ENCODE peak calls at places on chromosomes 3 and 15, in seven cellular contexts. Z is naive thymus-derived CD4-positive, alpha-beta T cell; W is heart left ventricle; M is colonic mucosa; O is thoracic aorta; H is hepatocyte; I is CD4-positive, alpha-beta memory T cell. S is an unnamed sample. For H3K27me3, the result is how much of the 10 kb centered on the place peaks cover.

GRCh38 chr3:14285526-14285925 is 106.9 kb downstream of the LSM3 start:
- DNase-seq in Z (no peak), W (no peak), M (no peak), O (no peak), H (no peak), I (no peak), S (no peak)

GRCh38 chr3:17032407-17033034 is 147.8 kb downstream of the PLCL2 start:
- DNase-seq in Z (no peak), W (no peak), M (peak), O (no peak), H (peak), I (no peak), S (no peak)

GRCh38 chr3:3200632-3201212 is 21.2 kb upstream of the CRBN start:
- DNase-seq in Z (no peak), W (no peak), M (peak), O (no peak), H (peak), I (no peak), S (no peak)

GRCh38 chr3:23590874-23591273 is 214.9 kb upstream of the UBE2E1 start:
- DNase-seq in Z (no peak), W (no peak), M (no peak), O (no peak), H (no peak), I (no peak), S (no peak)

GRCh38 chr15:66670698-66671580 is 31.1 kb upstream of the SMAD6 start:
- DNase-seq in Z (no peak), W (no peak), M (peak), O (no peak), H (peak), I (no peak), S (no peak)

GRCh38 chr3:112984485-112984884 is 6.3 kb upstream of the GTPBP8 start:
- DNase-seq in Z (no peak), W (no peak), M (no peak), O (no peak), H (peak), I (peak), S (no peak)

GRCh38 chr3:141828487-141829284 is 47.8 kb upstream of the ATP1B3 start:
- DNase-seq in Z (no peak), W (peak), M (peak), O (no peak), H (peak), I (no peak), S (no peak)

GRCh38 chr3:128279594-128279880 is 126.3 kb downstream of the EEFSEC start:
- DNase-seq in Z (no peak), W (no peak), M (no peak), O (no peak), H (no peak), I (no peak), S (peak)

GRCh38 chr3:153752405-153753027 is 368.7 kb upstream of the ARHGEF26 start:
- DNase-seq in Z (no peak), W (no peak), M (no peak), O (no peak), H (no peak), I (no peak), S (no peak)

GRCh38 chr3:31157893-31158620 is 263.6 kb upstream of the GADL1 start:
- DNase-seq in Z (no peak), W (no peak), M (no peak), O (no peak), H (no peak), I (no peak), S (no peak)

GRCh38 chr3:111801697-111802655 is 57.1 kb upstream of the PHLDB2 start:
- DNase-seq in Z (no peak), W (no peak), M (no peak), O (no peak), H (peak), I (no peak), S (no peak)

GRCh38 chr3:193933451-193933850 is 202.5 kb upstream of the HES1 start:
- DNase-seq in Z (no peak), W (no peak), M (no peak), O (no peak), H (no peak), I (no peak), S (no peak)

GRCh38 chr3:184565421-184566211 is 4.0 kb downstream of the EPHB3 start:
- DNase-seq in Z (no peak), W (no peak), M (peak), O (no peak), H (peak), I (no peak), S (no peak)

GRCh38 chr15:33506781-33507180 is 196.0 kb downstream of the RYR3 start:
- DNase-seq in Z (no peak), W (no peak), M (no peak), O (no peak), H (no peak), I (no peak), S (no peak)

GRCh38 chr3:182258538-182259177 is 534.6 kb upstream of the ATP11B start:
- DNase-seq in Z (no peak), W (no peak), M (no peak), O (no peak), H (peak), I (no peak), S (no peak)

GRCh38 chr3:158918008-158918407 is 116.2 kb downstream of the MFSD1 start:
- DNase-seq in Z (no peak), W (peak), M (peak), O (no peak), H (peak), I (no peak), S (no peak)

GRCh38 chr3:73422556-73422955 is 202.2 kb downstream of the PDZRN3 start:
- DNase-seq in Z (no peak), W (no peak), M (no peak), O (no peak), H (no peak), I (no peak), S (no peak)

GRCh38 chr15:68310811-68311463 is 33.4 kb downstream of the FEM1B start:
- DNase-seq in Z (no peak), W (no peak), M (peak), O (no peak), H (no peak), I (no peak), S (no peak)

GRCh38 chr3:45123030-45123429 is 23.1 kb downstream of the CDCP1 start:
- DNase-seq in Z (no peak), W (no peak), M (no peak), O (no peak), H (peak), I (no peak), S (no peak)

GRCh38 chr3:122000936-122001605 is 21.0 kb downstream of the ILDR1 start:
- DNase-seq in Z (no peak), W (no peak), M (no peak), O (no peak), H (no peak), I (no peak), S (no peak)

GRCh38 chr15:62492900-62493299 is 327.8 kb upstream of the C2CD4B start:
- DNase-seq in Z (no peak), W (peak), M (no peak), O (no peak), H (no peak), I (no peak), S (no peak)

GRCh38 chr3:27228805-27229204 is 140.4 kb downstream of the NEK10 start:
- DNase-seq in Z (no peak), W (no peak), M (no peak), O (no peak), H (no peak), I (no peak), S (no peak)

GRCh38 chr15:63836579-63836978 is 2.8 kb upstream of the HERC1 start:
- DNase-seq in Z (no peak), W (no peak), M (no peak), O (no peak), H (no peak), I (no peak), S (no peak)

GRCh38 chr3:150202696-150203095 is 205.4 kb upstream of the TSC22D2 start:
- DNase-seq in Z (no peak), W (no peak), M (no peak), O (no peak), H (no peak), I (no peak), S (no peak)

GRCh38 chr3:69791919-69792399 is 52.7 kb downstream of the MITF start:
- DNase-seq in Z (no peak), W (no peak), M (no peak), O (no peak), H (peak), I (no peak), S (no peak)

GRCh38 chr15:81820236-81820635 is 225.6 kb downstream of the MEX3B start:
- DNase-seq in Z (no peak), W (no peak), M (no peak), O (no peak), H (no peak), I (no peak), S (no peak)

GRCh38 chr3:134231131-134231530 is 19.5 kb downstream of the RYK start:
- DNase-seq in Z (no peak), W (no peak), M (no peak), O (no peak), H (no peak), I (no peak), S (no peak)

GRCh38 chr3:114565201-114565600 is 271.4 kb downstream of the TIGIT start:
- DNase-seq in Z (no peak), W (peak), M (peak), O (no peak), H (no peak), I (no peak), S (no peak)

GRCh38 chr3:70096376-70097055 is 97.0 kb downstream of the SAMMSON start:
- DNase-seq in Z (no peak), W (no peak), M (no peak), O (no peak), H (no peak), I (no peak), S (no peak)

GRCh38 chr3:148730676-148731075 is 33.0 kb downstream of the AGTR1 start:
- DNase-seq in Z (no peak), W (no peak), M (no peak), O (no peak), H (no peak), I (no peak), S (no peak)

GRCh38 chr3:174955513-174956001 is 96.4 kb downstream of the NAALADL2 start:
- DNase-seq in Z (no peak), W (no peak), M (no peak), O (no peak), H (peak), I (no peak), S (no peak)
- H3K27ac ChIP-seq in Z (no peak), W (no peak), M (no peak), O (no peak), H (no peak), I (no peak), S (no peak)

DNA sequence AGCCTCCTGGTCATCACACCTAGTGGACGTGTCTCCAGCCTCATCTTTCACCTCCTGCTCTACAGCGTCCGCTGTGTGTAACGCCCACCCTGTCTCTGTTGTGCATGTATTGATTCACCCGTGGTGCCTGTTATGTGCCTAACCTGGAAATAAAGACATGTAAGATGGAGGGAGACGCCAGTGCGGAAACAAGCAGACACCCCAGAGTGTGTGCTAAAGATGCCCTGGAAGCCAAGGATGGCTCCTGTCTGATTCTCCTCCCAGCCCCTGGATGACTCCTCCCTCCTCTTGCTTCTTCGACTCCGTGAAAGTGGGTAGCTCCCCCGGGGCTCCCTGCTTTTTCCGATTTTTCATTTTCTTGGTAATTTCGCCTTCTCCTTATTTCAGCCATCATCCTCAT is 241.8 kb downstream of the ADAMTS17 start:
- DNase-seq in Z (no peak), W (no peak), M (no peak), O (no peak), H (no peak), I (no peak), S (no peak)
- H3K27me3 ChIP-seq in Z (under half), W (under half), M (under half), O (under half), H (under half), I (under half), S (under half)

GRCh38 chr15:27690290-27690689 is 408.8 kb downstream of the OCA2 start:
- DNase-seq in Z (no peak), W (no peak), M (no peak), O (no peak), H (no peak), I (no peak), S (no peak)

GRCh38 chr15:27696530-27696929 is 402.6 kb downstream of the OCA2 start:
- DNase-seq in Z (no peak), W (no peak), M (no peak), O (no peak), H (no peak), I (no peak), S (no peak)

GRCh38 chr15:27692438-27692837 is 406.7 kb downstream of the OCA2 start:
- DNase-seq in Z (no peak), W (no peak), M (no peak), O (no peak), H (no peak), I (no peak), S (no peak)

DNA sequence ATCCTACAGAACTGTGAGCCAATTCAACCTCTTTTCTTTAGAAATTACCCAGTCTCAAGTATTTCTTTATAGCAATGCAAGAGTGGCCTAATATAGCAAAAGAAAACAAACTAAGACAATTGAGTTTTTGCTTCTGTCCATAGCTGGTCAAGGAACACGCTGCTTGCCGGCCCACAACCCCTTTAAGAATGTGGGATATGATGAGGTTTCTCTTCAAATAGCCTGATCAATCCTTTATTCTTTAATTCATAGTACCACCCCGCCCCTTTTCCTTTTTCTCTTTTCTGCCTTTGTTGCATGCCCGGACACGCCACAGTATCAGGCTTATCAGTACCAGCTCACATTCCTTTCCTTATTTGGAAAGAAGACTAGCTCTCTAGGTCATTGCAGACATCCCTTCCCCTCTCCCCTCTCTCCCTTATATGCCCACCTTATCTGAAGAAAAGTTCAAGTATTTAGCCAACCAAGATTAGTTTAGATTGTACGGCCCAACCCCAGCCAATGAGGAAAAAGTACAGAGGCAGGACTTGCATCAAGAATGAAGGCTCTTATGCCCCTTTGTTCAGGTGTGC is 404.5 kb downstream of the OCA2 start:
- DNase-seq in Z (no peak), W (no peak), M (no peak), O (no peak), H (peak), I (no peak), S (no peak)
- H3K27ac ChIP-seq in Z (no peak), W (no peak), M (no peak), O (no peak), H (peak), I (no peak), S (no peak)

DNA sequence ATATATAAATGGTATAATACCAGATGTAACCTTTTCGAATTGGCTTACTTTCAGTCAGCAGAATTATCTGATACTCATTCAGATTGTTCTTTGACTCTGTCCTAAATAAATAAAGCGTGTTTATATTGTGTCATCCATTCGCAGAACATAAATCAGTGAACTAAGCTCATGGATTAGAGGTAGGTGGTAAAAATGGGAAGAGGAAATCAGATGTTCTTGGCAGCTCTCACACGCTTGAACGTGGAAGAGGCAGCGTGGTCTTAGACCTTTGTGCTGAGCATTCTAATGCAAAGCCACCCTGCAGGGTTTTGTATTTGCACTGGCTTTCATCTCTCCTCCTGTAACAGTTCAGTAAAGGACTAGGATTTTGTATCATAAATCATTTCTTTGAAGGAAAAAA is 441.4 kb downstream of the GABRG3 start:
- DNase-seq in Z (no peak), W (no peak), M (no peak), O (no peak), H (peak), I (no peak), S (no peak)
- H3K27me3 ChIP-seq in Z (under half), W (under half), M (under half), O (under half), H (under half), I (under half), S (under half)

GRCh38 chr15:59654043-59654442 is 3.3 kb downstream of the GTF2A2 start:
- DNase-seq in Z (no peak), W (no peak), M (no peak), O (no peak), H (no peak), I (no peak), S (no peak)
- H3K27ac ChIP-seq in Z (no peak), W (no peak), M (no peak), O (no peak), H (no peak), I (no peak), S (no peak)

GRCh38 chr15:89377042-89377841 is 42.6 kb upstream of the POLG start:
- DNase-seq in Z (no peak), W (no peak), M (no peak), O (no peak), H (no peak), I (no peak), S (no peak)

GRCh38 chr15:89375093-89376062 is 40.8 kb upstream of the POLG start:
- DNase-seq in Z (no peak), W (no peak), M (no peak), O (no peak), H (no peak), I (no peak), S (no peak)

GRCh38 chr15:89376441-89376840 is 41.8 kb upstream of the POLG start:
- DNase-seq in Z (no peak), W (no peak), M (no peak), O (no peak), H (no peak), I (no peak), S (no peak)

GRCh38 chr15:89372069-89373033 is 37.7 kb upstream of the POLG start:
- DNase-seq in Z (no peak), W (no peak), M (no peak), O (no peak), H (no peak), I (no peak), S (no peak)

GRCh38 chr15:89374116-89375004 is 39.7 kb upstream of the POLG start:
- DNase-seq in Z (no peak), W (no peak), M (no peak), O (no peak), H (no peak), I (no peak), S (no peak)
- H3K27me3 ChIP-seq in Z (under half), W (half or more), M (half or more), O (under half), H (half or more), I (half or more), S (under half)

GRCh38 chr15:45030743-45031142 is 7.7 kb downstream of the SORD start:
- DNase-seq in Z (no peak), W (no peak), M (no peak), O (no peak), H (no peak), I (no peak), S (no peak)

GRCh38 chr15:45023659-45024320 is 795 bp downstream of the SORD start:
- DNase-seq in Z (no peak), W (no peak), M (no peak), O (no peak), H (peak), I (no peak), S (no peak)

GRCh38 chr15:45026646-45027045 is 3.7 kb downstream of the SORD start:
- DNase-seq in Z (no peak), W (no peak), M (no peak), O (no peak), H (no peak), I (no peak), S (no peak)

GRCh38 chr15:45022871-45023658 is at the start of gene SORD:
- DNase-seq in Z (peak), W (peak), M (peak), O (peak), H (peak), I (peak), S (peak)

GRCh38 chr15:45027220-45027619 is 4.2 kb downstream of the SORD start:
- DNase-seq in Z (no peak), W (no peak), M (no peak), O (no peak), H (no peak), I (no peak), S (no peak)
- H3K27ac ChIP-seq in Z (no peak), W (no peak), M (no peak), O (no peak), H (peak), I (no peak), S (no peak)

DNA sequence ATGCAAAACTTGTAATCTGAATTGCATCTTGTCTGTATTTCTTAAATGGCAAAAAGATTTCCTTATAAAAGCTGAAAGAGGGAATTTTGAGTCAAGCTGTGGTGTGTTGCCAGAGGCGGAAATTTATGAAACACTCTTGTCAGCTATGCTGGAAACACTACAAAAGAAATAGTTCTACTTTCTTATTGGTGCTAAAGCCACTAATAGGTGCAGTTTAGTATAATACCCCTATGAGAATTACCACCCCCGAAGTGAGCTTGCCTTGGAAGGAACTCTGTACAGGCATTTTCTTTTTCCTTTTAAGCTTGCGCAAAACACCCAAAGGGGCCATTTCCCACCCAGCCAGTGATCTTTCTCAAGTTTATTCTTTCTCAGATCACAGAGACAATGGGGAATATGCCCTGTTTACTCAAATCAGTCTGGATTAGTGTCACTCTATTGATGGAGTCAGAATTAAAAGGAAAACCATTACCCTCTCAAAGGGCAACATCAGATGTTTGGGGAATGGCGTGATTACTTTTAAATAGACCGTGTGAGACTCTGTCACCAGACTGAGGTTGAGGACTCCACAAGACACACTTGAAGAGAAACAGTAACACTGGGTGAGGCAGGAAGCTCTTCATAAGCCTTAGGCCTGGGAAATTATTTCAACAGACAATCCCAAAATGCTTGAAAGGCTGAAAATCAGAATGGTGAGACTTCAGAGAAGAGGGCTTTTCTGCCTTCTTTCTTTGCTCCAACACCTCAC is 166.1 kb downstream of the TP63 start:
- DNase-seq in Z (no peak), W (no peak), M (no peak), O (no peak), H (no peak), I (no peak), S (no peak)
- H3K27me3 ChIP-seq in Z (under half), W (under half), M (under half), O (under half), H (under half), I (under half), S (under half)